ENCODE peak calls at places on chromosomes 13 and 19, in ten cellular contexts. O is COR-L47; F is CD4-positive, alpha-beta memory T cell; D is cardiac fibroblast; N is GM23248; J is SJSA1; U is H54; X is stimulated activated CD8-positive, alpha-beta memory T cell treated with anti-CD3 and anti-CD28 coated beads, Interleukin-7, amount 100 ng/mL, for 48 hours; L is sigmoid colon; R is T-helper 1 cell. H is an unnamed sample.

GRCh38 chr13:26544707-26545106 is 12.8 kb upstream of the WASF3 start:
- DNase-seq in O (no peak), F (no peak), D (no peak), N (no peak), J (no peak), U (no peak), X (no peak), L (no peak), R (no peak), H (no peak)

GRCh38 chr19:38204096-38204495 is 19.9 kb downstream of the DPF1 start:
- DNase-seq in O (peak), F (no peak), D (no peak), N (no peak), J (no peak), U (no peak), X (no peak), L (no peak), R (no peak), H (no peak)

GRCh38 chr19:13764101-13764807 is at the start of gene MRI1:
- DNase-seq in O (peak), F (peak), D (peak), N (peak), J (peak), U (peak), X (no peak), L (peak), R (no peak), H (peak)

GRCh38 chr13:46962286-46962941 is 65.6 kb upstream of the HTR2A start:
- DNase-seq in O (no peak), F (no peak), D (peak), N (peak), J (no peak), U (no peak), X (no peak), L (no peak), R (no peak), H (no peak)

GRCh38 chr13:98436379-98436909 is 140.5 kb downstream of the STK24 start:
- DNase-seq in O (no peak), F (no peak), D (no peak), N (no peak), J (no peak), U (no peak), X (no peak), L (no peak), R (no peak), H (no peak)

GRCh38 chr19:17883627-17884413 is 12.1 kb downstream of the SLC5A5 start:
- DNase-seq in O (no peak), F (no peak), D (no peak), N (no peak), J (no peak), U (peak), X (no peak), L (no peak), R (no peak), H (no peak)

GRCh38 chr13:80444240-80445015 is 103.5 kb upstream of the SPRY2 start:
- DNase-seq in O (no peak), F (no peak), D (no peak), N (no peak), J (no peak), U (no peak), X (no peak), L (no peak), R (no peak), H (no peak)

GRCh38 chr13:91643394-91643793 is 245.0 kb downstream of the GPC5 start:
- DNase-seq in O (no peak), F (no peak), D (no peak), N (no peak), J (no peak), U (no peak), X (no peak), L (no peak), R (no peak), H (no peak)

GRCh38 chr13:90640976-90641375 is 706.5 kb upstream of the MIR17HG start:
- DNase-seq in O (no peak), F (no peak), D (peak), N (peak), J (no peak), U (peak), X (no peak), L (no peak), R (no peak), H (no peak)

GRCh38 chr19:23254141-23254910 is 4.1 kb upstream of the ZNF724 start:
- DNase-seq in O (no peak), F (no peak), D (no peak), N (no peak), J (no peak), U (no peak), X (no peak), L (no peak), R (no peak), H (no peak)

H was measured in T1000.